ENCODE peak calls at places on chromosomes 2 and 18, in four cellular contexts. Q, I, B and W are unnamed samples.

GRCh38 chr2:98175811-98176210 is 88.8 kb downstream of the VWA3B start:
- DNase-seq in Q (no peak), I (no peak), B (no peak), W (no peak)

GRCh38 chr2:239273280-239274234 is 127.3 kb downstream of the HDAC4 start:
- DNase-seq in Q (no peak), I (no peak), B (no peak), W (peak)

GRCh38 chr2:173588931-173589369 is 234.3 kb downstream of the CDCA7 start:
- DNase-seq in I (no peak), Q (no peak), B (no peak), W (no peak)

GRCh38 chr2:134912406-134912805 is 6.2 kb upstream of the CCNT2 start:
- DNase-seq in I (no peak), B (no peak), Q (no peak), W (no peak)

GRCh38 chr18:75125359-75126331 is 83.3 kb downstream of the PTGR3 start:
- DNase-seq in I (no peak), Q (no peak), B (no peak), W (no peak)

GRCh38 chr2:168559187-168559586 is 103.1 kb downstream of the CERS6 start:
- DNase-seq in Q (no peak), I (no peak), B (no peak), W (no peak)

GRCh38 chr2:62114564-62114963 is 81.4 kb upstream of the B3GNT2 start:
- DNase-seq in Q (no peak), B (no peak), I (no peak), W (no peak)

GRCh38 chr2:219125225-219125885 is 35.3 kb downstream of the NHEJ1 start:
- DNase-seq in Q (no peak), I (peak), B (no peak), W (peak)

GRCh38 chr18:40670991-40671390 is 1284.0 kb upstream of the PIK3C3 start:
- DNase-seq in Q (no peak), B (no peak), I (no peak), W (no peak)

GRCh38 chr2:37645363-37645762 is 26.1 kb downstream of the CDC42EP3 start:
- DNase-seq in B (no peak), I (no peak), Q (no peak), W (peak)

GRCh38 chr2:177806025-177806424 is 266.6 kb downstream of the PDE11A start:
- DNase-seq in Q (no peak), B (no peak), I (no peak), W (no peak)

GRCh38 chr18:47970664-47971523 is 40.4 kb upstream of the SMAD2 start:
- DNase-seq in B (no peak), Q (no peak), I (no peak), W (peak)

GRCh38 chr2:58601017-58601416 is 359.9 kb upstream of the FANCL start:
- DNase-seq in B (no peak), Q (no peak), I (no peak), W (peak)

GRCh38 chr18:33010149-33010548 is 237.3 kb upstream of the KLHL14 start:
- DNase-seq in B (no peak), Q (no peak), I (no peak), W (no peak)

GRCh38 chr2:129548880-129549279 is 430.6 kb upstream of the RAB6C start:
- DNase-seq in I (no peak), B (no peak), Q (no peak), W (no peak)

GRCh38 chr18:43587538-43588153 is 310.4 kb upstream of the SYT4 start:
- DNase-seq in I (peak), Q (peak), B (no peak), W (no peak)

GRCh38 chr2:113162173-113162572 is 11.6 kb upstream of the PSD4 start:
- DNase-seq in I (no peak), B (no peak), Q (no peak), W (no peak)

GRCh38 chr2:139374307-139374850 is 594.2 kb upstream of the NXPH2 start:
- DNase-seq in Q (no peak), B (no peak), I (no peak), W (no peak)

GRCh38 chr2:25821225-25822056 is 56.8 kb downstream of the ASXL2 start:
- DNase-seq in I (no peak), Q (no peak), B (no peak), W (no peak)

GRCh38 chr2:172995323-172996244 is 80.1 kb upstream of the MAP3K20 start:
- DNase-seq in I (no peak), B (no peak), Q (no peak), W (no peak)

GRCh38 chr2:119247844-119248271 is 24.2 kb downstream of the STEAP3 start:
- DNase-seq in B (no peak), Q (no peak), I (no peak), W (no peak)

GRCh38 chr18:55179460-55180195 is 220.4 kb upstream of the CCDC68 start:
- DNase-seq in Q (no peak), I (no peak), B (no peak), W (no peak)

GRCh38 chr2:118417417-118418125 is 329.3 kb downstream of the INSIG2 start:
- DNase-seq in B (no peak), Q (no peak), I (no peak), W (no peak)

GRCh38 chr2:44904578-44904977 is 36.9 kb upstream of the SIX3 start:
- DNase-seq in B (no peak), I (no peak), Q (no peak), W (no peak)

GRCh38 chr18:29034113-29034856 is 857.4 kb upstream of the CDH2 start:
- DNase-seq in I (no peak), Q (no peak), B (no peak), W (no peak)

GRCh38 chr2:132477962-132478361 is 61.4 kb downstream of the GPR39 start:
- DNase-seq in B (no peak), I (no peak), Q (no peak), W (no peak)
- TF ChIP-seq SPI1 in B (no peak), I (no peak), Q (no peak), W (no peak)

GRCh38 chr2:72142743-72143440 is 4.8 kb downstream of the CYP26B1 start:
- DNase-seq in I (no peak), B (no peak), Q (no peak), W (no peak)
- TF ChIP-seq SPI1 in I (no peak), B (no peak), Q (no peak), W (no peak)

DNA sequence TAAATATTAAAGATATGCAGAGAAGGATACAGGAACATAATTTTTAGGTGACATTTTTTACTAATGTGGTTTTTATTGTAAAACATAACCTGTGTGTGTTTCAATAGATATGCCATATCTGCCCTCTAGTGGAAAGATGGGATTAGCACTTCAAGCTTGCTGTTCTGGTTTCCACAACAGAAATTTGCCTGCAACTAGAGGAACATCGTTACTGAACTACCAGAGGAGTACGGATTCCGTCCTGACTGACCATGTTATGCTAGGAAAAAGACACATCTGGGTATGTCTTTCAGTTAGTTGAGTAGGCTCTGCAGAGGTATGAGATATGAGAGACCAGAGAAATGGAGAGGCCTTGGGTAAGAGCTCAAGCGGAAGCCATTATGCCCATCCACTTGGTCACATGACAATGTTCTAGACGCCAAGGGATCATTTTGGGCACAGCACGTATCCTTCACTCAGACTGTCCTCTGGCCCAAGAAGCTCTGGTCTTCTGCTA is 104.9 kb downstream of the MBD2 start:
- DNase-seq in Q (no peak), B (peak), I (peak), W (peak)
- TF ChIP-seq SPI1 in Q (no peak), B (no peak), I (no peak), W (no peak)

GRCh38 chr2:11830708-11831301 is 84.4 kb downstream of the LPIN1 start:
- DNase-seq in B (no peak), Q (no peak), I (no peak), W (no peak)

GRCh38 chr2:11828933-11829323 is 82.5 kb downstream of the LPIN1 start:
- DNase-seq in I (no peak), Q (no peak), B (no peak), W (no peak)

GRCh38 chr2:11827547-11827946 is 81.1 kb downstream of the LPIN1 start:
- DNase-seq in B (no peak), Q (no peak), I (no peak), W (no peak)

GRCh38 chr2:11829947-11830707 is 83.7 kb downstream of the LPIN1 start:
- DNase-seq in Q (peak), I (peak), B (peak), W (peak)

GRCh38 chr2:11829324-11829946 is 83.0 kb downstream of the LPIN1 start:
- DNase-seq in Q (peak), I (peak), B (peak), W (peak)
- TF ChIP-seq SPI1 in Q (no peak), I (no peak), B (no peak), W (no peak)

GRCh38 chr2:9660781-9661180 is 30.0 kb upstream of the YWHAQ start:
- DNase-seq in Q (no peak), B (no peak), I (no peak), W (no peak)

GRCh38 chr2:9657083-9657482 is 26.3 kb upstream of the YWHAQ start:
- DNase-seq in Q (no peak), B (no peak), I (no peak), W (no peak)

GRCh38 chr2:9660154-9660553 is 29.4 kb upstream of the YWHAQ start:
- DNase-seq in B (no peak), Q (no peak), I (no peak), W (no peak)

GRCh38 chr2:9657731-9658130 is 26.9 kb upstream of the YWHAQ start:
- DNase-seq in B (no peak), Q (no peak), I (peak), W (no peak)

DNA sequence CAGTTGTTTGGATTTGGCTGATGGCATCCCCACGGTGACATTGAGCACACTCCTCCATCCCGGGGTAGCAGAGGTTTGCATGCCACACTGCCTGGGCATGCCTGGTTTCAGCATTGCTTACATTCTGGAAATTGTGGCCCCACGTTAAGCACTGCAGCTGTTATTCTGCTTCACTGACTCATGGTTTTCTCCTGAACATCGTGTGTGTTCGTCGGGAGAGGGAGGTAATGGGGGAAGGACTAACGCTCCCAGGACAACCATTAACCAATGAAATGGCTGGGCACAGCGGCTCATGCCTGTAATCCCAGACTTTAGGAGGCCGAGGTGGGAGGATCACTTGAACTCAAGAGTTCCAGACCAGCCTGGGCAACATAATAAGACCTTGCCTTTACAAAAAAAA is 28.2 kb upstream of the YWHAQ start:
- DNase-seq in I (no peak), Q (no peak), B (no peak), W (no peak)
- TF ChIP-seq SPI1 in I (no peak), Q (no peak), B (no peak), W (no peak)

DNA sequence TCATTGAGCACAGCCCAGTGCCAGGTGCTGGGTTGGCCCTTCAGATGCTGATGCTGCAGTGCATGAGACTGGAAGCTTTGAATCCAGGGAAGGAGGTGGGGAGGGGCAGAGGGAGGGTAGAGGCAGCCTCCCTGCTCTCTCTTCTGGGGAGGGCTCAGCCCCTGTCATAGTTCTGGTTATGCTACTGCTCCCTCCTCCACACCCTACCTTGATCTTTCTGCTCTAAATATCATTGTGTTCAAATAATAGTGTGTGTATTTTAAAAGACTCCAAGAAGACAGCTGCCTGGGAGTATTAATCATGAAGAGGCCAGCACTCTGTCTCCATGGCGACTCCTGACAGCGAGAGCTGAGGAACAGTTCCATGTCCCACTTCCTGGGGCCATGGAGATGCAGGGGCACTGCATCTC is 3.8 kb upstream of the EGR4 start:
- DNase-seq in Q (no peak), B (no peak), I (no peak), W (no peak)
- TF ChIP-seq SPI1 in Q (no peak), B (no peak), I (no peak), W (no peak)

GRCh38 chr2:179017958-179018357 is 32.0 kb downstream of the CCDC141 start:
- DNase-seq in I (no peak), Q (no peak), B (no peak), W (no peak)

GRCh38 chr2:179019260-179019659 is 30.7 kb downstream of the CCDC141 start:
- DNase-seq in I (no peak), Q (no peak), B (no peak), W (no peak)

GRCh38 chr2:179022685-179023084 is 27.3 kb downstream of the CCDC141 start:
- DNase-seq in Q (no peak), I (no peak), B (no peak), W (no peak)

GRCh38 chr2:179021258-179021657 is 28.7 kb downstream of the CCDC141 start:
- DNase-seq in Q (no peak), B (peak), I (no peak), W (no peak)

GRCh38 chr2:179020156-179020750 is 29.7 kb downstream of the CCDC141 start:
- DNase-seq in Q (no peak), I (peak), B (no peak), W (no peak)
- TF ChIP-seq SPI1 in Q (no peak), I (no peak), B (no peak), W (no peak)